ENCODE peak calls at places on chromosome 22, in nine cellular contexts. One of them, this sample, is unnamed.

GRCh38 chr22:36191106-36191836 is 10.3 kb downstream of the APOL4 start:
- DNase-seq in ascending aorta: peak; percentile 75
- DNase-seq in endodermal cell: peak; percentile 13
- DNase-seq in cardiac muscle cell: peak; percentile 28
- DNase-seq in spleen: no peak
- DNase-seq in colonic mucosa: peak; percentile 54
- DNase-seq in lung: no peak
- DNase-seq in CD8-positive, alpha-beta T cell: no peak
- DNase-seq in heart left ventricle: peak; percentile 83
- DNase-seq in this sample: peak; percentile 41

GRCh38 chr22:35900483-35901168 is 128.0 kb downstream of the RBFOX2 start:
- DNase-seq in spleen: no peak
- DNase-seq in endodermal cell: peak; percentile 68
- DNase-seq in colonic mucosa: no peak
- DNase-seq in CD8-positive, alpha-beta T cell: no peak
- DNase-seq in ascending aorta: no peak
- DNase-seq in heart left ventricle: no peak
- DNase-seq in cardiac muscle cell: peak; percentile 27
- DNase-seq in lung: no peak
- DNase-seq in this sample: no peak

GRCh38 chr22:46829140-46829891 is 66.9 kb downstream of the TBC1D22A start:
- DNase-seq in colonic mucosa: no peak
- DNase-seq in cardiac muscle cell: peak; percentile 91
- DNase-seq in spleen: no peak
- DNase-seq in endodermal cell: peak; percentile 26
- DNase-seq in lung: no peak
- DNase-seq in ascending aorta: peak; percentile 62
- DNase-seq in heart left ventricle: no peak
- DNase-seq in CD8-positive, alpha-beta T cell: no peak
- DNase-seq in this sample: no peak

GRCh38 chr22:30890689-30891442 is 77.7 kb downstream of the MORC2 start:
- DNase-seq in spleen: peak; percentile 74
- DNase-seq in heart left ventricle: no peak
- DNase-seq in lung: no peak
- DNase-seq in cardiac muscle cell: peak; percentile 36
- DNase-seq in colonic mucosa: peak; percentile 29
- DNase-seq in CD8-positive, alpha-beta T cell: no peak
- DNase-seq in endodermal cell: peak; percentile 91
- DNase-seq in ascending aorta: peak; percentile 61
- DNase-seq in this sample: no peak

GRCh38 chr22:26992556-26992955 is 335.2 kb downstream of the MIAT start:
- DNase-seq in spleen: no peak
- DNase-seq in cardiac muscle cell: no peak
- DNase-seq in colonic mucosa: no peak
- DNase-seq in endodermal cell: no peak
- DNase-seq in ascending aorta: no peak
- DNase-seq in lung: no peak
- DNase-seq in heart left ventricle: no peak
- DNase-seq in CD8-positive, alpha-beta T cell: no peak
- DNase-seq in this sample: no peak

GRCh38 chr22:30821381-30821780 is 126.7 kb downstream of the OSBP2 start:
- DNase-seq in colonic mucosa: no peak
- DNase-seq in spleen: no peak
- DNase-seq in cardiac muscle cell: no peak
- DNase-seq in ascending aorta: no peak
- DNase-seq in endodermal cell: no peak
- DNase-seq in lung: no peak
- DNase-seq in heart left ventricle: no peak
- DNase-seq in CD8-positive, alpha-beta T cell: no peak
- DNase-seq in this sample: no peak

GRCh38 chr22:42473484-42474193 is 41.4 kb upstream of the NFAM1 start:
- DNase-seq in heart left ventricle: peak; percentile 17
- DNase-seq in lung: no peak
- DNase-seq in ascending aorta: no peak
- DNase-seq in cardiac muscle cell: peak; percentile 77
- DNase-seq in CD8-positive, alpha-beta T cell: no peak
- DNase-seq in spleen: no peak
- DNase-seq in colonic mucosa: peak; percentile 35
- DNase-seq in endodermal cell: no peak
- DNase-seq in this sample: no peak

GRCh38 chr22:24060375-24060788 is 49.3 kb downstream of the CABIN1 start:
- DNase-seq in ascending aorta: peak; percentile 79
- DNase-seq in CD8-positive, alpha-beta T cell: no peak
- DNase-seq in spleen: no peak
- DNase-seq in colonic mucosa: no peak
- DNase-seq in lung: no peak
- DNase-seq in cardiac muscle cell: peak; percentile 93
- DNase-seq in endodermal cell: no peak
- DNase-seq in heart left ventricle: peak; percentile 31
- DNase-seq in this sample: peak; percentile 45

GRCh38 chr22:50728523-50728931 is 9.5 kb upstream of the ACR start:
- DNase-seq in ascending aorta: no peak
- DNase-seq in cardiac muscle cell: no peak
- DNase-seq in spleen: peak; percentile 46
- DNase-seq in lung: no peak
- DNase-seq in endodermal cell: no peak
- DNase-seq in heart left ventricle: peak; percentile 4
- DNase-seq in CD8-positive, alpha-beta T cell: no peak
- DNase-seq in colonic mucosa: no peak
- DNase-seq in this sample: no peak

DNA sequence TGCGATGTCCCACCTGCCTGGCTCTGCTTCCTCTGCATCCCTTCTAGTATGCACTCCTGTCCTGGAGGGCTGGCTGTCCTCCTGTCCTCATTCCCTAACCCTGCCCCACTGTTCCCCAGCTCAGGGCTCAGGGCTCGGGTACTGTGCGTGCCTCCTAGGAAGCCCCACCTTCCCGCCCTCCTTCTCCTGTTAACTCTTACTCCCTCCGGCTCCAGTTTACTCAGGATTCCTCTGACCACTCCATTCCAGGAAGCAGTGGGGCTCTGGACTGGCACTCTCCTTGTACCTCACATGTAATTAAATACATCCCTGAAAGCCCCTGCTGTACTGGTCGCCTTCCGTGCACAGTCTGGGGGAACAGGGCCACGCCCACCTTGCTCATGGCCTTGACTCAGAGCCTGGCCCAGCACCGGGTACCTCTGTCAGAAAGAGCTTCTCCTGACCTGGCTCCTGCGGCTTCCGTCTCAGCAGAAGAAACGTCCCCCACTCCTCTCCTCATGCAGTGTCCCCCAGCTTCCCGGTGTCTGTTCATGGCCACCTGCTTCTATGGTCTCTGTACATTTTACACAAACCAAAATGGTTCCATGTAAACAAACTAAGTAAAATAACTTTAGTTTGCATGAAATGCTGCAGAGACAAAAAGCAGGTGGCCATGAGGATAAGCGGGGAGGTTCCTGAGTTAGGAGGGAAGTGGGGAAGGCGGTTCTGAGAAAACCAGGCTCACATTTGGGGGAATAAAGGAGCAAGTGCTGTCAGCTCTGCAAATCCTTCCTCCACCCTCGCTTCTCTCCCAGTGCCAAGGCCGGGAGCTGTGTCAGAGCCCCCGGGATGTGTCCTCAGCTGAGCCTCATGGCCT is 445.9 kb downstream of the BRD1 start:
- DNase-seq in endodermal cell: peak; percentile 36
- DNase-seq in cardiac muscle cell: no peak
- DNase-seq in heart left ventricle: no peak
- DNase-seq in spleen: peak; percentile 45
- DNase-seq in colonic mucosa: no peak
- DNase-seq in lung: peak; percentile 19
- DNase-seq in ascending aorta: peak; percentile 21
- DNase-seq in CD8-positive, alpha-beta T cell: no peak
- DNase-seq in this sample: no peak
- H3K9me3 ChIP-seq in endodermal cell: no peaks in the 10 kb centered on the region
- H3K9me3 ChIP-seq in cardiac muscle cell: no peaks in the 10 kb centered on the region
- H3K9me3 ChIP-seq in heart left ventricle: no peaks in the 10 kb centered on the region
- H3K9me3 ChIP-seq in spleen: no peaks in the 10 kb centered on the region
- H3K9me3 ChIP-seq in colonic mucosa: no peaks in the 10 kb centered on the region
- H3K9me3 ChIP-seq in lung: no peaks in the 10 kb centered on the region
- H3K9me3 ChIP-seq in ascending aorta: no peaks in the 10 kb centered on the region
- H3K9me3 ChIP-seq in CD8-positive, alpha-beta T cell: no peaks in the 10 kb centered on the region
- H3K9me3 ChIP-seq in this sample: no peaks in the 10 kb centered on the region

GRCh38 chr22:39654527-39654926 is 84.0 kb downstream of the CACNA1I start:
- DNase-seq in ascending aorta: no peak
- DNase-seq in CD8-positive, alpha-beta T cell: no peak
- DNase-seq in spleen: no peak
- DNase-seq in endodermal cell: no peak
- DNase-seq in cardiac muscle cell: no peak
- DNase-seq in heart left ventricle: no peak
- DNase-seq in lung: no peak
- DNase-seq in colonic mucosa: no peak
- DNase-seq in this sample: no peak

GRCh38 chr22:39656495-39657490 is 86.2 kb downstream of the CACNA1I start:
- DNase-seq in cardiac muscle cell: no peak
- DNase-seq in spleen: no peak
- DNase-seq in colonic mucosa: no peak
- DNase-seq in heart left ventricle: no peak
- DNase-seq in lung: no peak
- DNase-seq in endodermal cell: no peak
- DNase-seq in ascending aorta: no peak
- DNase-seq in CD8-positive, alpha-beta T cell: no peak
- DNase-seq in this sample: no peak

GRCh38 chr22:39653787-39654077 is 83.2 kb downstream of the CACNA1I start:
- DNase-seq in ascending aorta: no peak
- DNase-seq in spleen: no peak
- DNase-seq in cardiac muscle cell: no peak
- DNase-seq in endodermal cell: no peak
- DNase-seq in colonic mucosa: no peak
- DNase-seq in CD8-positive, alpha-beta T cell: no peak
- DNase-seq in heart left ventricle: no peak
- DNase-seq in lung: no peak
- DNase-seq in this sample: no peak

GRCh38 chr22:39655736-39656285 is 85.3 kb downstream of the CACNA1I start:
- DNase-seq in lung: no peak
- DNase-seq in spleen: no peak
- DNase-seq in CD8-positive, alpha-beta T cell: no peak
- DNase-seq in heart left ventricle: no peak
- DNase-seq in cardiac muscle cell: no peak
- DNase-seq in endodermal cell: no peak
- DNase-seq in ascending aorta: no peak
- DNase-seq in colonic mucosa: no peak
- DNase-seq in this sample: no peak

GRCh38 chr22:39654959-39655579 is 84.5 kb downstream of the CACNA1I start:
- DNase-seq in colonic mucosa: no peak
- DNase-seq in CD8-positive, alpha-beta T cell: no peak
- DNase-seq in lung: no peak
- DNase-seq in spleen: no peak
- DNase-seq in ascending aorta: no peak
- DNase-seq in cardiac muscle cell: no peak
- DNase-seq in heart left ventricle: no peak
- DNase-seq in endodermal cell: peak; percentile 77
- DNase-seq in this sample: no peak
- TF ChIP-seq CTCF in colonic mucosa: no peak
- TF ChIP-seq CTCF in CD8-positive, alpha-beta T cell: no peak
- TF ChIP-seq CTCF in lung: no peak
- TF ChIP-seq CTCF in spleen: no peak
- TF ChIP-seq CTCF in ascending aorta: no peak
- TF ChIP-seq CTCF in cardiac muscle cell: peak; percentile 22
- TF ChIP-seq CTCF in heart left ventricle: no peak
- TF ChIP-seq CTCF in endodermal cell: peak; percentile 69
- TF ChIP-seq CTCF in this sample: no peak

GRCh38 chr22:48824673-48825651 is 1002.7 kb downstream of the BRD1 start:
- DNase-seq in colonic mucosa: no peak
- DNase-seq in endodermal cell: peak; percentile 36
- DNase-seq in lung: no peak
- DNase-seq in cardiac muscle cell: no peak
- DNase-seq in heart left ventricle: no peak
- DNase-seq in ascending aorta: no peak
- DNase-seq in spleen: peak; percentile 56
- DNase-seq in CD8-positive, alpha-beta T cell: no peak
- DNase-seq in this sample: no peak
- H3K9me3 ChIP-seq in colonic mucosa: no peaks in the 10 kb centered on the region
- H3K9me3 ChIP-seq in endodermal cell: no peaks in the 10 kb centered on the region
- H3K9me3 ChIP-seq in lung: no peaks in the 10 kb centered on the region
- H3K9me3 ChIP-seq in cardiac muscle cell: no peaks in the 10 kb centered on the region
- H3K9me3 ChIP-seq in heart left ventricle: no peaks in the 10 kb centered on the region
- H3K9me3 ChIP-seq in ascending aorta: no peaks in the 10 kb centered on the region
- H3K9me3 ChIP-seq in spleen: no peaks in the 10 kb centered on the region
- H3K9me3 ChIP-seq in CD8-positive, alpha-beta T cell: no peaks in the 10 kb centered on the region
- H3K9me3 ChIP-seq in this sample: no peaks in the 10 kb centered on the region

GRCh38 chr22:19496324-19496630 is 16.6 kb downstream of the CDC45 start:
- DNase-seq in spleen: no peak
- DNase-seq in endodermal cell: no peak
- DNase-seq in heart left ventricle: no peak
- DNase-seq in lung: no peak
- DNase-seq in CD8-positive, alpha-beta T cell: no peak
- DNase-seq in ascending aorta: no peak
- DNase-seq in cardiac muscle cell: no peak
- DNase-seq in colonic mucosa: no peak
- DNase-seq in this sample: no peak

GRCh38 chr22:19494676-19495173 is 15.0 kb downstream of the CDC45 start:
- DNase-seq in CD8-positive, alpha-beta T cell: no peak
- DNase-seq in heart left ventricle: no peak
- DNase-seq in cardiac muscle cell: no peak
- DNase-seq in endodermal cell: no peak
- DNase-seq in lung: no peak
- DNase-seq in spleen: no peak
- DNase-seq in colonic mucosa: no peak
- DNase-seq in ascending aorta: peak; percentile 31
- DNase-seq in this sample: no peak

GRCh38 chr22:19494001-19494560 is 14.4 kb downstream of the CDC45 start:
- DNase-seq in ascending aorta: peak; percentile 45
- DNase-seq in cardiac muscle cell: no peak
- DNase-seq in colonic mucosa: no peak
- DNase-seq in endodermal cell: no peak
- DNase-seq in lung: no peak
- DNase-seq in heart left ventricle: no peak
- DNase-seq in CD8-positive, alpha-beta T cell: no peak
- DNase-seq in spleen: no peak
- DNase-seq in this sample: no peak

GRCh38 chr22:19497245-19497644 is 17.5 kb downstream of the CDC45 start:
- DNase-seq in cardiac muscle cell: peak; percentile 90
- DNase-seq in spleen: no peak
- DNase-seq in colonic mucosa: no peak
- DNase-seq in lung: no peak
- DNase-seq in heart left ventricle: no peak
- DNase-seq in CD8-positive, alpha-beta T cell: no peak
- DNase-seq in endodermal cell: no peak
- DNase-seq in ascending aorta: peak; percentile 50
- DNase-seq in this sample: no peak

DNA sequence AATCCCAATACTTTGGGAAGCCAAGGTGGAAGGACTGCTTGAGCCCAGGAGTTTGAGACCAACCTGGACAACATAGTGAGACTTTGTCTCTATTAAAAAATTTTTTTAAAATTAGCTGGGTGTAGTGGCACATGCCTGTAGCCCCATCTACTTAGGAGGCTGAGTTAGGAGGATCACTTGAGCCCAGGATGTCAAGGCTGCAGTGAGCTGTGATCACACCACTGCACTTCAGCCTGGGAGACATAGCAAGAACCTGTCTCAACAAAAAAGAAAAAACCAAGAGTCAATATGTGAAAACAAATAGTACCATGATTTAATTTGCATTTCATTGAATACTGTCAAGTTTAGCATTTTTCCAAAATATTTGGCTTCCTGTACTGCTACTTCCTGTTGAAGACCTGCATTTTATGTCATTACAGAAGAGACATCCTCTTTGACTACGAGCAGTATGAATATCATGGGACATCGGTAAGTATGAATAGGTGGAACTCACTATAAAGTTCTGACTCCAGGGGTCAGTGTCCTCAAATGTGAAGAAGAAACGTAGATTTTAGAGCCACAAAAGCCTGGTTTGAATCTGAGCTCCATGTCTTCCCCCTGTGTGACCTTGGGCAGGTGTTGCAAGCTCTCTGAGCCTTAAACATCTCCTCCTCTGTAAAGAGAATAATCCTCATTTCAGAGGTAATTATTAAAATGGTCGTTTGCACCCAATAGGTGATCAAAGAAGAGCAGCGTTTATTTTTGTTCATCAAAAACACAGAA is 16.0 kb downstream of the CDC45 start:
- DNase-seq in lung: no peak
- DNase-seq in colonic mucosa: no peak
- DNase-seq in cardiac muscle cell: peak; percentile 45
- DNase-seq in endodermal cell: no peak
- DNase-seq in heart left ventricle: no peak
- DNase-seq in CD8-positive, alpha-beta T cell: no peak
- DNase-seq in spleen: no peak
- DNase-seq in ascending aorta: no peak
- DNase-seq in this sample: no peak
- TF ChIP-seq CTCF in lung: peak; percentile 6
- TF ChIP-seq CTCF in colonic mucosa: no peak
- TF ChIP-seq CTCF in cardiac muscle cell: peak; percentile 14
- TF ChIP-seq CTCF in endodermal cell: peak; percentile 65
- TF ChIP-seq CTCF in heart left ventricle: peak; percentile 57
- TF ChIP-seq CTCF in CD8-positive, alpha-beta T cell: no peak
- TF ChIP-seq CTCF in spleen: peak; percentile 39
- TF ChIP-seq CTCF in ascending aorta: no peak
- TF ChIP-seq CTCF in this sample: no peak